ENCODE peak calls at places on chromosomes 4 and X, in four cellular contexts. One of them, this sample, is unnamed.
A peak's percentile ranks its signal among the peaks of the same experiment; 100 is the strongest.

GRCh38 chrX:11196476-11196875 is 85.3 kb downstream of the HCCS start:
- DNase-seq in body of pancreas: no peak
- DNase-seq in ovary: no peak
- DNase-seq in lung: no peak
- DNase-seq in this sample: no peak

GRCh38 chrX:138775501-138775900 is 64.0 kb upstream of the FGF13 start:
- DNase-seq in body of pancreas: no peak
- DNase-seq in ovary: no peak
- DNase-seq in lung: no peak
- DNase-seq in this sample: peak; percentile 1

GRCh38 chrX:32948130-32948529 is 263.2 kb downstream of the DMD start:
- DNase-seq in body of pancreas: no peak
- DNase-seq in ovary: no peak
- DNase-seq in lung: no peak
- DNase-seq in this sample: no peak

GRCh38 chr4:8870647-8871416 is 807 bp downstream of the HMX1 start:
- DNase-seq in body of pancreas: no peak
- DNase-seq in ovary: no peak
- DNase-seq in lung: no peak
- DNase-seq in this sample: no peak

GRCh38 chrX:46811101-46811500 is 25.7 kb upstream of the RP2 start:
- DNase-seq in body of pancreas: no peak
- DNase-seq in ovary: no peak
- DNase-seq in lung: no peak
- DNase-seq in this sample: no peak

GRCh38 chrX:75303795-75304194 is 29.9 kb downstream of the UPRT start:
- DNase-seq in body of pancreas: no peak
- DNase-seq in ovary: no peak
- DNase-seq in lung: no peak
- DNase-seq in this sample: no peak

GRCh38 chrX:55206152-55206941 is 13.8 kb upstream of the PAGE5 start:
- DNase-seq in body of pancreas: no peak
- DNase-seq in ovary: no peak
- DNase-seq in lung: no peak
- DNase-seq in this sample: no peak

GRCh38 chrX:38080808-38081207 is 74.5 kb downstream of the SYTL5 start:
- DNase-seq in body of pancreas: no peak
- DNase-seq in ovary: no peak
- DNase-seq in lung: no peak
- DNase-seq in this sample: no peak

GRCh38 chr4:152100378-152101201 is 339.8 kb upstream of the GATB start:
- DNase-seq in body of pancreas: peak; percentile 13
- DNase-seq in ovary: no peak
- DNase-seq in lung: no peak
- DNase-seq in this sample: no peak

GRCh38 chrX:45557390-45557789 is 356.7 kb upstream of the DIPK2B start:
- DNase-seq in body of pancreas: no peak
- DNase-seq in ovary: no peak
- DNase-seq in lung: no peak
- DNase-seq in this sample: no peak

GRCh38 chrX:68685722-68686683 is 38.5 kb downstream of the STARD8 start:
- DNase-seq in body of pancreas: peak; percentile 46
- DNase-seq in ovary: peak; percentile 49
- DNase-seq in lung: peak; percentile 64
- DNase-seq in this sample: no peak
- H3K4me3 ChIP-seq in body of pancreas: no peak overlapping the region
- H3K4me3 ChIP-seq in ovary: peak overlapping the region; percentile 29
- H3K4me3 ChIP-seq in lung: peak overlapping the region; percentile 8
- H3K4me3 ChIP-seq in this sample: no peak overlapping the region

DNA sequence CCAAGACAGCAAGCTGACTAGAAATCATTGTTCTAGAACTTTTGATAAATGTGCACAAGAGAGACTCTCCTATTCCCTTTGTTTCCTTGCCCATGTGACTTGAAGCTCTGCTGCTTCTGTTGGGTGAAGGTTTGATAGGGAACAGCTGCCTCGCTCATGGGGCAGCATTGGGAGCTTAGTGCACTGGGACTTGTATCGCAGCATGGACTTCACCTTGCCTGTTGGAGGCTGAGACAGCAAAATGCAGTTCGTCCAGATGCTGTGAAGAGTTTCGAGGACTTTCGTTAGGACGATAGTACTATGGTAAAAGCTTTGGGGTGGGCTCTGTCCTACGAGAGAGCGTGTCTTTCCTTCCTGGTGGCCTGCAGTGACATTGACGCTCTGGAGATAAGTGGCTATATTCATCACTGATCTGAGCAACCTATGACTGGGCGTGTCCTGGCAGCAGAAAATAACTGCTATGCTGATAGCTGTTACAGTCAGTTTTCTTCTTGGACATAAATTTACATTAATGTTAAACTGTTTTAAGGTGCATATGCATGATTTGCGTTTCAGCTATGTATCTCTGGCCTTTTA is 44.8 kb downstream of the ARHGAP10 start:
- DNase-seq in body of pancreas: no peak
- DNase-seq in ovary: no peak
- DNase-seq in lung: no peak
- DNase-seq in this sample: no peak
- H3K4me1 ChIP-seq in body of pancreas: peaks cover 17% of the 10 kb centered on the region
- H3K4me1 ChIP-seq in ovary: peaks cover 23% of the 10 kb centered on the region
- H3K4me1 ChIP-seq in lung: peaks cover 37% of the 10 kb centered on the region
- H3K4me1 ChIP-seq in this sample: peaks cover 47% of the 10 kb centered on the region

GRCh38 chr4:2415881-2416563 is 2.4 kb downstream of the ZFYVE28 start:
- DNase-seq in body of pancreas: no peak
- DNase-seq in ovary: no peak
- DNase-seq in lung: no peak
- DNase-seq in this sample: no peak
- H3K4me3 ChIP-seq in body of pancreas: no peak overlapping the region
- H3K4me3 ChIP-seq in ovary: no peak overlapping the region
- H3K4me3 ChIP-seq in lung: no peak overlapping the region
- H3K4me3 ChIP-seq in this sample: no peak overlapping the region

GRCh38 chr4:5028480-5028879 is 9.2 kb upstream of the CYTL1 start:
- DNase-seq in body of pancreas: no peak
- DNase-seq in ovary: no peak
- DNase-seq in lung: no peak
- DNase-seq in this sample: no peak

GRCh38 chr4:5032825-5033224 is 13.6 kb upstream of the CYTL1 start:
- DNase-seq in body of pancreas: no peak
- DNase-seq in ovary: no peak
- DNase-seq in lung: no peak
- DNase-seq in this sample: no peak

GRCh38 chr4:5030927-5031326 is 11.7 kb upstream of the CYTL1 start:
- DNase-seq in body of pancreas: no peak
- DNase-seq in ovary: no peak
- DNase-seq in lung: no peak
- DNase-seq in this sample: no peak

GRCh38 chr4:5029447-5029846 is 10.2 kb upstream of the CYTL1 start:
- DNase-seq in body of pancreas: no peak
- DNase-seq in ovary: no peak
- DNase-seq in lung: no peak
- DNase-seq in this sample: no peak

DNA sequence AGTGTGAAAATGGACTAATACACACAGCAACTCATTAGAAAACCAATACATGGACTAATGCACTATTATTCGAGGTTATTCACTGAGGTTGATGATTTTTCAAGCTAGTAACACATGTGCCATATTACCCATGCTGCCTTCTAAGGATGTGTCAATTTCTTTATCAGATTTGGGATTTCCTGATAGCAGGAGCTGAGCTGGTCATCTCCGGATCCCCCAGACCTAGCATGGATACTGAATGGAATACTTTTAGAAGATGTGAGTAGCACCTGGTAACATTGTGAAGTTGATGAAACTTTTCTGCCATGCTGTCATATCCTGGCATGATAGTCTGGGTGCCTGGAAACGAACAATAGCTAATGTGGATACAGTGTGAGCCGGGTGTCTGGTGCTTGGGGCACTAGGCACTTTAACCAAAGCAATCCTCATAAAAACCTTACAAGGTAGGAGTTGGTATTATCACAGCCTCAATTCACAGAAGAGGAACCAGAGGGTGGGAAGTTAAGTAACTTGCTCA is 11.0 kb upstream of the CYTL1 start:
- DNase-seq in body of pancreas: no peak
- DNase-seq in ovary: no peak
- DNase-seq in lung: no peak
- DNase-seq in this sample: no peak
- H3K4me1 ChIP-seq in body of pancreas: no peaks in the 10 kb centered on the region
- H3K4me1 ChIP-seq in ovary: peaks cover 1% of the 10 kb centered on the region
- H3K4me1 ChIP-seq in lung: no peaks in the 10 kb centered on the region
- H3K4me1 ChIP-seq in this sample: no peaks in the 10 kb centered on the region

GRCh38 chr4:112894480-112894879 is 155.0 kb upstream of the ANK2 start:
- DNase-seq in body of pancreas: no peak
- DNase-seq in ovary: no peak
- DNase-seq in lung: no peak
- DNase-seq in this sample: no peak
- H3K4me3 ChIP-seq in body of pancreas: no peak overlapping the region
- H3K4me3 ChIP-seq in ovary: no peak overlapping the region
- H3K4me3 ChIP-seq in lung: no peak overlapping the region
- H3K4me3 ChIP-seq in this sample: no peak overlapping the region

GRCh38 chr4:776743-777441 is 49.0 kb downstream of the CPLX1 start:
- DNase-seq in body of pancreas: no peak
- DNase-seq in ovary: no peak
- DNase-seq in lung: no peak
- DNase-seq in this sample: no peak
- H3K4me1 ChIP-seq in body of pancreas: peaks cover 52% of the 10 kb centered on the region
- H3K4me1 ChIP-seq in ovary: peaks cover 23% of the 10 kb centered on the region
- H3K4me1 ChIP-seq in lung: peaks cover 6% of the 10 kb centered on the region
- H3K4me1 ChIP-seq in this sample: peaks cover 5% of the 10 kb centered on the region